ENCODE peak calls at places on chromosomes 4 and X, in four cellular contexts. One of them, this sample, is unnamed.

GRCh38 chrX:95152810-95153209 is 1478.8 kb downstream of the FAM133A start:
- DNase-seq in naive thymus-derived CD8-positive, alpha-beta T cell: no peak
- DNase-seq in Calu3: no peak
- DNase-seq in AG08395: no peak
- DNase-seq in this sample: no peak

GRCh38 chrX:14029425-14030247 is at the start of gene GEMIN8:
- DNase-seq in AG08395: peak
- DNase-seq in Calu3: peak
- DNase-seq in naive thymus-derived CD8-positive, alpha-beta T cell: peak
- DNase-seq in this sample: peak

GRCh38 chr4:10761903-10762302 is 77.3 kb upstream of the CLNK start:
- DNase-seq in Calu3: no peak
- DNase-seq in naive thymus-derived CD8-positive, alpha-beta T cell: no peak
- DNase-seq in AG08395: no peak
- DNase-seq in this sample: no peak

GRCh38 chrX:43968347-43968746 is 4.8 kb downstream of the NDP start:
- DNase-seq in AG08395: no peak
- DNase-seq in naive thymus-derived CD8-positive, alpha-beta T cell: no peak
- DNase-seq in Calu3: no peak
- DNase-seq in this sample: no peak

GRCh38 chr4:150004481-150004880 is 73.8 kb upstream of the DCLK2 start:
- DNase-seq in naive thymus-derived CD8-positive, alpha-beta T cell: no peak
- DNase-seq in Calu3: no peak
- DNase-seq in AG08395: peak
- DNase-seq in this sample: peak

GRCh38 chr4:113951263-113951662 is 28.2 kb downstream of the ARSJ start:
- DNase-seq in naive thymus-derived CD8-positive, alpha-beta T cell: no peak
- DNase-seq in AG08395: peak
- DNase-seq in Calu3: no peak
- DNase-seq in this sample: peak

GRCh38 chr4:152640058-152640921 is 39.5 kb downstream of the TMEM154 start:
- DNase-seq in naive thymus-derived CD8-positive, alpha-beta T cell: peak
- DNase-seq in Calu3: no peak
- DNase-seq in AG08395: peak
- DNase-seq in this sample: no peak

GRCh38 chrX:115563633-115564182 is 2.7 kb downstream of the PLS3 start:
- DNase-seq in Calu3: peak
- DNase-seq in AG08395: no peak
- DNase-seq in naive thymus-derived CD8-positive, alpha-beta T cell: no peak
- DNase-seq in this sample: no peak

GRCh38 chr4:89108068-89108467 is 3.3 kb upstream of the TIGD2 start:
- DNase-seq in naive thymus-derived CD8-positive, alpha-beta T cell: no peak
- DNase-seq in Calu3: no peak
- DNase-seq in AG08395: no peak
- DNase-seq in this sample: no peak

GRCh38 chr4:180058731-180059215 is 2184.4 kb upstream of the TENM3 start:
- DNase-seq in Calu3: peak
- DNase-seq in AG08395: peak
- DNase-seq in naive thymus-derived CD8-positive, alpha-beta T cell: no peak
- DNase-seq in this sample: no peak

GRCh38 chrX:68685722-68686683 is 38.5 kb downstream of the STARD8 start:
- DNase-seq in Calu3: no peak
- DNase-seq in naive thymus-derived CD8-positive, alpha-beta T cell: no peak
- DNase-seq in AG08395: peak
- DNase-seq in this sample: no peak

GRCh38 chrX:11241720-11242119 is 51.5 kb upstream of the AMELX start:
- DNase-seq in Calu3: no peak
- DNase-seq in naive thymus-derived CD8-positive, alpha-beta T cell: no peak
- DNase-seq in AG08395: no peak
- DNase-seq in this sample: no peak

GRCh38 chr4:185122681-185123345 is 20.3 kb upstream of the SLC25A4 start:
- DNase-seq in AG08395: no peak
- DNase-seq in naive thymus-derived CD8-positive, alpha-beta T cell: no peak
- DNase-seq in Calu3: no peak
- DNase-seq in this sample: no peak

GRCh38 chr4:150828159-150828558 is 186.9 kb downstream of the LRBA start:
- DNase-seq in AG08395: no peak
- DNase-seq in Calu3: no peak
- DNase-seq in naive thymus-derived CD8-positive, alpha-beta T cell: peak
- DNase-seq in this sample: no peak

GRCh38 chrX:15737188-15737956 is 698 bp upstream of the CA5B start:
- DNase-seq in AG08395: no peak
- DNase-seq in Calu3: no peak
- DNase-seq in naive thymus-derived CD8-positive, alpha-beta T cell: no peak
- DNase-seq in this sample: no peak

GRCh38 chrX:1151378-1152077 is 60.9 kb downstream of the CRLF2 start:
- DNase-seq in AG08395: no peak
- DNase-seq in naive thymus-derived CD8-positive, alpha-beta T cell: no peak
- DNase-seq in Calu3: no peak
- DNase-seq in this sample: no peak

GRCh38 chr4:76779740-76780459 is 118.0 kb downstream of the SOWAHB start:
- DNase-seq in Calu3: no peak
- DNase-seq in naive thymus-derived CD8-positive, alpha-beta T cell: no peak
- DNase-seq in AG08395: no peak
- DNase-seq in this sample: peak

GRCh38 chrX:66074920-66075879 is 35.3 kb upstream of the VSIG4 start:
- DNase-seq in AG08395: no peak
- DNase-seq in Calu3: no peak
- DNase-seq in naive thymus-derived CD8-positive, alpha-beta T cell: peak
- DNase-seq in this sample: no peak

GRCh38 chrX:115719171-115719570 is 158.2 kb downstream of the PLS3 start:
- DNase-seq in Calu3: no peak
- DNase-seq in AG08395: no peak
- DNase-seq in naive thymus-derived CD8-positive, alpha-beta T cell: no peak
- DNase-seq in this sample: no peak

GRCh38 chrX:143873343-143873742 is 10.5 kb upstream of the UBE2NL start:
- DNase-seq in AG08395: no peak
- DNase-seq in Calu3: no peak
- DNase-seq in naive thymus-derived CD8-positive, alpha-beta T cell: no peak
- DNase-seq in this sample: peak

GRCh38 chrX:100975212-100975611 is 5.7 kb downstream of the ARL13A start:
- DNase-seq in Calu3: no peak
- DNase-seq in naive thymus-derived CD8-positive, alpha-beta T cell: no peak
- DNase-seq in AG08395: no peak
- DNase-seq in this sample: peak

This sample was measured in foreskin fibroblast.